ENCODE peak calls at places on chromosomes 5 and 9, in six cellular contexts. R is stimulated activated CD8-positive, alpha-beta memory T cell treated with anti-CD3 and anti-CD28 coated beads, Interleukin-4, amount 100 ng/mL, for 4 hours; I is RKO; C is NCI-H1105; V is activated T-cell treated with anti-CD3 and anti-CD28 coated beads, Interleukin-2, amount 50 U/mL, for 72 hours; P is nephron progenitor cell. X is an unnamed sample.

GRCh38 chr9:24498632-24499031 is 47.1 kb downstream of the IZUMO3 start:
- DNase-seq in R (no peak), V (no peak), C (no peak), P (no peak), I (no peak), X (no peak)

GRCh38 chr5:10229306-10230048 is 20.2 kb downstream of the ATPSCKMT start:
- DNase-seq in R (no peak), I (peak), V (no peak), P (no peak), C (no peak), X (no peak)

GRCh38 chr5:122924203-122924602 is 78.8 kb downstream of the SNX24 start:
- DNase-seq in V (no peak), R (no peak), P (peak), C (no peak), I (no peak), X (no peak)

GRCh38 chr5:159331099-159331973 is 1.0 kb upstream of the IL12B start:
- DNase-seq in I (peak), P (peak), V (peak), C (no peak), R (peak), X (no peak)

GRCh38 chr9:130513094-130513493 is 66.3 kb upstream of the FUBP3 start:
- DNase-seq in R (no peak), V (no peak), I (no peak), P (no peak), C (no peak), X (no peak)

GRCh38 chr5:168750926-168751325 is 171.8 kb upstream of the PANK3 start:
- DNase-seq in P (no peak), R (no peak), V (no peak), C (no peak), I (no peak), X (no peak)

GRCh38 chr5:56851258-56851941 is 36.1 kb downstream of the MAP3K1 start:
- DNase-seq in I (no peak), V (no peak), C (no peak), P (no peak), R (no peak), X (no peak)

GRCh38 chr9:89730715-89731114 is 125.9 kb downstream of the GADD45G start:
- DNase-seq in P (peak), V (no peak), I (no peak), R (no peak), C (no peak), X (no peak)

GRCh38 chr9:93039456-93039855 is 19.0 kb upstream of the SUSD3 start:
- DNase-seq in C (no peak), R (no peak), V (no peak), I (no peak), P (no peak), X (no peak)

GRCh38 chr9:90343360-90343759 is 299.3 kb downstream of the DIRAS2 start:
- DNase-seq in P (peak), R (no peak), C (peak), I (peak), V (no peak), X (no peak)